ENCODE peak calls at places on chromosome 22, in four cellular contexts. S is lower lobe of right lung; P is CD8-positive, alpha-beta memory T cell; H is CD4-positive, alpha-beta memory T cell. V is an unnamed sample.

GRCh38 chr22:50184541-50185383 is 951 bp upstream of the TRABD start:
- DNase-seq in S (no peak), H (peak), P (no peak), V (no peak)

GRCh38 chr22:40603088-40603605 is 33.4 kb downstream of the MRTFA start:
- DNase-seq in P (no peak), H (no peak), S (no peak), V (no peak)

GRCh38 chr22:45526263-45526662 is 23.6 kb downstream of the FBLN1 start:
- DNase-seq in S (no peak), H (no peak), P (no peak), V (no peak)

GRCh38 chr22:22111267-22111751 is 128.7 kb upstream of the TOP3B start:
- DNase-seq in P (no peak), S (no peak), H (no peak), V (no peak)

GRCh38 chr22:19228174-19228573 is 49.6 kb upstream of the SLC25A1 start:
- DNase-seq in S (no peak), H (no peak), P (no peak), V (no peak)

GRCh38 chr22:41217553-41218157 is 12.5 kb downstream of the L3MBTL2 start:
- DNase-seq in H (peak), S (peak), P (no peak), V (no peak)

GRCh38 chr22:18085188-18085587 is 7.4 kb downstream of the PEX26 start:
- DNase-seq in S (no peak), P (no peak), H (no peak), V (no peak)

GRCh38 chr22:50243704-50244419 is 961 bp downstream of the TUBGCP6 start:
- DNase-seq in H (no peak), S (no peak), P (no peak), V (no peak)

GRCh38 chr22:40324468-40325305 is 21.6 kb upstream of the ADSL start:
- DNase-seq in P (peak), H (peak), S (no peak), V (no peak)

GRCh38 chr22:29887358-29887757 is 4.4 kb downstream of the MTMR3 start:
- DNase-seq in P (no peak), H (no peak), S (no peak), V (no peak)

GRCh38 chr22:17266261-17266971 is 47.2 kb upstream of the ADA2 start:
- DNase-seq in H (peak), P (no peak), S (no peak), V (peak)

GRCh38 chr22:20418211-20418788 is 19.3 kb downstream of the SCARF2 start:
- DNase-seq in H (peak), P (peak), S (peak), V (peak)

GRCh38 chr22:40021401-40022000 is 26.7 kb downstream of the FAM83F start:
- DNase-seq in H (no peak), P (no peak), S (no peak), V (no peak)

GRCh38 chr22:35299217-35299716 is 427 bp upstream of the TOM1 start:
- DNase-seq in H (no peak), S (no peak), P (no peak), V (no peak)

GRCh38 chr22:44686873-44687600 is 15.0 kb upstream of the PRR5 start:
- DNase-seq in S (no peak), P (no peak), H (no peak), V (no peak)

GRCh38 chr22:43993072-43993760 is 30.9 kb upstream of the PARVB start:
- DNase-seq in H (peak), S (peak), P (peak), V (peak)

GRCh38 chr22:49975543-49976389 is 15.2 kb downstream of the PIM3 start:
- DNase-seq in S (peak), P (no peak), H (peak), V (no peak)

GRCh38 chr22:46471901-46472721 is 65.3 kb downstream of the CELSR1 start:
- DNase-seq in H (no peak), P (no peak), S (no peak), V (no peak)

GRCh38 chr22:27797793-27798525 is 3.6 kb downstream of the MN1 start:
- DNase-seq in S (no peak), P (no peak), H (no peak), V (no peak)
- H3K4me3 ChIP-seq in S (peak), P (no peak), H (no peak), V (no peak)

GRCh38 chr22:42562282-42562681 is 8.5 kb downstream of the SERHL2 start:
- DNase-seq in S (no peak), P (no peak), H (no peak), V (no peak)

GRCh38 chr22:42560781-42561180 is 7.0 kb downstream of the SERHL2 start:
- DNase-seq in S (no peak), P (no peak), H (no peak), V (no peak)

GRCh38 chr22:42562684-42563083 is 8.9 kb downstream of the SERHL2 start:
- DNase-seq in S (no peak), H (no peak), P (no peak), V (no peak)

GRCh38 chr22:42560381-42560780 is 6.6 kb downstream of the SERHL2 start:
- DNase-seq in S (no peak), H (no peak), P (no peak), V (no peak)

GRCh38 chr22:42561856-42562255 is 8.1 kb downstream of the SERHL2 start:
- DNase-seq in P (no peak), S (no peak), H (no peak), V (no peak)
- H3K4me3 ChIP-seq in P (no peak), S (no peak), H (no peak), V (no peak)

GRCh38 chr22:36702832-36703210 is 731 bp downstream of the CACNG2 start:
- DNase-seq in H (no peak), P (no peak), S (no peak), V (no peak)
- H3K4me3 ChIP-seq in H (no peak), P (no peak), S (no peak), V (no peak)

GRCh38 chr22:37166675-37167066 is 17.0 kb upstream of the IL2RB start:
- DNase-seq in S (peak), P (peak), H (peak), V (peak)
- H3K4me3 ChIP-seq in S (peak), P (peak), H (peak), V (no peak)

DNA sequence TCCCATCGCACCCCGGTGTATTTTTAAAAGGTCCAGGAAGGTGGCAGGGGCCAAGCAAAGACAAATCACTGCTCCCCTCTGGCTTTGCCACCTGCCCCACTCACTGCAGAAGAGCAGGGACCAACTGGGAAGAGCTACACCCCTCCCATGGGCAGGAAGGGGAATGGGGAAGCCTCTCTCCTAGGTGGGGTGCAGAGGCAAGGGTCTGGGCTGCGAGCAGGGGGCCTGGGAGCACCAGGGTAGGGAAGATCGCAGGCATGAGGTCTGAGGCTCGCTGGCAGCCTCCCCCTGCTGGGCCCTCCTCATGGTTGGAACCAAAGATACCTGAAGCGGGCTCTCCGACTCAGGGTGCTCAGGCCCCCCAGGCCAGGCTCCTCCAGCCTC is 36.8 kb downstream of the PISD start:
- DNase-seq in H (no peak), S (no peak), P (no peak), V (no peak)
- H3K4me3 ChIP-seq in H (no peak), S (peak), P (no peak), V (no peak)

GRCh38 chr22:23565288-23565941 is 14.7 kb downstream of the IGLL1 start:
- DNase-seq in P (no peak), S (no peak), H (no peak), V (no peak)
- H3K4me3 ChIP-seq in P (peak), S (peak), H (peak), V (no peak)

DNA sequence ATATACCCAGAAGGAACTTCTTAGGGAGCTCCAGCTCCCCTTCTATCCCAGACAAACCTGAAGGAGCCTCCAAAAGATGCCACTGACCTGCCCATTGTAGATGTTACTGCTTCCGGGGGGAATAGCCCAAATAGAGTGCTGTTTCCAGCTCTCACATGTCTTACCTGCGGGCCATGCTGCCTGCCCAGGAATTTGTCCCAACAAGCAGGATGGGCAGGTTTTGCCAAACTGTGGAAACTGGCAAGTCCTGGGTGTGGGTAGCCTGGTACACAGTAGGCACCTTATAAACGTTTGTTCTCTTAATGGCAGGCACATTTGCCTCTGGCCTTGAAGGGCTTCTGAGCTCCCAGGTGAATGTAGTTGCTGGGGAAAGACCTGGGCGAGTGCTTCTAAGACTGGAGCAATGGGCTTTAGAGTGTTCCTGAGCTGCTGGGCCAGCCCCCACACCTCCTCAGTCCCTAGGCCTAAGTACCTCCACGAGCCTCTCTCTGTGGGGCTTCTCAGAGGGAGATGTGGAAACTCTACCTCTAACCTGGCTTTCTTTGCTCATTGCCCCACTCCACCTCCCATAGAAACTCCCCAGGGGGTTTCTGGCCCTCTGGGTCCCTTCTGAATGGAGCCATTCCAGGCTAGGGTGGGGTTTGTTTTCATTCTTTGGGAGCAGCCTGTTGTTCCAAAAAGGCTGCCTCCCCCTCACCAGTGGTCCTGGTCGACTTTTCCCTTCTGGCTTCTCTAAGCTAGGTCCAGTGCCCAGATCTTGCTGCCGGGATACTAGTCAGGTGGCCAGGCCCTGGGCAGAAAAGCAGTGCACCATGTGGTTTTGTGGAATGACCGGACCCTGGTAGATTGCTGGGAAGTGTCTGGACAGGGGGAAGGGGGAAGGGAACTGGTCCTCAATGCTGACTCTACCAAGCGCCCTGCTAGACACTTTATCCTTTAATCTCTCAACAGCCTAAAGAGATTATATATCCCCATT is 37.2 kb downstream of the LIMK2 start:
- DNase-seq in P (no peak), S (no peak), H (no peak), V (no peak)
- H3K4me3 ChIP-seq in P (no peak), S (peak), H (no peak), V (no peak)

GRCh38 chr22:37569009-37569920 is 9.0 kb downstream of the CDC42EP1 start:
- DNase-seq in S (peak), H (no peak), P (no peak), V (peak)
- H3K4me3 ChIP-seq in S (no peak), H (no peak), P (no peak), V (no peak)

GRCh38 chr22:26480611-26480932 is 3.0 kb downstream of the HPS4 start:
- DNase-seq in P (no peak), S (no peak), H (no peak), V (no peak)
- H3K4me3 ChIP-seq in P (no peak), S (no peak), H (no peak), V (no peak)

GRCh38 chr22:23361676-23362075 is 181.4 kb downstream of the BCR start:
- DNase-seq in S (no peak), H (no peak), P (no peak), V (no peak)
- H3K4me3 ChIP-seq in S (no peak), H (no peak), P (no peak), V (no peak)

V was measured in body of pancreas.